ENCODE peak calls at places on chromosome 14, in nine cellular contexts. W is sigmoid colon; H is GM23338; O is psoas muscle; C is GM06990; K is lower leg skin; G is PC-9; L is HFF-Myc; B is CD8-positive, alpha-beta T cell. X is an unnamed sample.

GRCh38 chr14:81311816-81312215 is 88.3 kb downstream of the STON2 start:
- DNase-seq in H (no peak), W (no peak), O (no peak), B (no peak), C (no peak), G (no peak), L (no peak), K (peak), X (peak)

GRCh38 chr14:52801014-52801708 is 9.8 kb upstream of the GNPNAT1 start:
- DNase-seq in C (no peak), B (no peak), G (no peak), L (no peak), W (no peak), H (no peak), K (no peak), O (no peak), X (peak)

GRCh38 chr14:98906123-98906995 is 365.6 kb downstream of the BCL11B start:
- DNase-seq in K (peak), C (no peak), L (no peak), H (no peak), O (peak), B (no peak), W (no peak), G (no peak), X (no peak)

GRCh38 chr14:47438650-47439140 is 236.7 kb downstream of the MDGA2 start:
- DNase-seq in G (no peak), C (no peak), W (no peak), L (no peak), H (peak), O (no peak), B (no peak), K (no peak), X (peak)

GRCh38 chr14:77011226-77011762 is 17.2 kb downstream of the IRF2BPL start:
- DNase-seq in O (no peak), W (no peak), G (no peak), C (no peak), B (no peak), K (no peak), H (no peak), L (no peak), X (no peak)

GRCh38 chr14:51035611-51036192 is 59.2 kb downstream of the TRIM9 start:
- DNase-seq in O (no peak), G (peak), L (no peak), K (no peak), B (no peak), W (no peak), H (no peak), C (no peak), X (no peak)

GRCh38 chr14:83133986-83134664 is 1600.5 kb upstream of the SEL1L start:
- DNase-seq in L (no peak), G (no peak), H (no peak), K (no peak), W (no peak), C (no peak), O (no peak), B (no peak), X (no peak)

GRCh38 chr14:60931206-60931605 is 49.7 kb downstream of the TRMT5 start:
- DNase-seq in G (no peak), K (no peak), B (no peak), H (no peak), C (no peak), L (no peak), O (peak), W (no peak), X (no peak)

GRCh38 chr14:89429206-89430091 is 12.4 kb upstream of the FOXN3 start:
- DNase-seq in C (no peak), G (no peak), L (no peak), B (no peak), H (no peak), K (no peak), W (peak), O (no peak), X (no peak)

GRCh38 chr14:68244272-68244975 is 424.8 kb downstream of the RAD51B start:
- DNase-seq in C (no peak), L (no peak), H (no peak), B (no peak), G (no peak), O (no peak), W (no peak), K (no peak), X (no peak)

GRCh38 chr14:79265366-79265765 is 945.9 kb downstream of the DIO2 start:
- DNase-seq in O (no peak), B (no peak), W (no peak), L (no peak), G (no peak), H (no peak), C (no peak), K (no peak), X (no peak)

GRCh38 chr14:32932921-32933622 is 5.6 kb upstream of the NPAS3 start:
- DNase-seq in W (peak), L (no peak), O (peak), G (no peak), B (no peak), K (no peak), H (peak), C (no peak), X (no peak)

GRCh38 chr14:32933943-32934890 is 4.5 kb upstream of the NPAS3 start:
- DNase-seq in H (peak), W (peak), K (no peak), L (no peak), B (no peak), O (peak), C (no peak), G (no peak), X (peak)

GRCh38 chr14:32932302-32932920 is 6.3 kb upstream of the NPAS3 start:
- DNase-seq in B (no peak), W (no peak), G (no peak), H (peak), C (no peak), K (no peak), L (no peak), O (no peak), X (no peak)

GRCh38 chr14:32934891-32935633 is 3.6 kb upstream of the NPAS3 start:
- DNase-seq in C (no peak), G (no peak), O (no peak), W (peak), B (no peak), L (no peak), H (peak), K (no peak), X (peak)

GRCh38 chr14:32933623-32933942 is 5.1 kb upstream of the NPAS3 start:
- DNase-seq in L (no peak), O (no peak), C (no peak), H (peak), G (no peak), W (no peak), B (no peak), K (no peak), X (peak)
- TF ChIP-seq CTCF in L (peak), O (peak), C (no peak), H (no peak), G (no peak), W (peak), B (no peak), K (no peak), X (peak)

DNA sequence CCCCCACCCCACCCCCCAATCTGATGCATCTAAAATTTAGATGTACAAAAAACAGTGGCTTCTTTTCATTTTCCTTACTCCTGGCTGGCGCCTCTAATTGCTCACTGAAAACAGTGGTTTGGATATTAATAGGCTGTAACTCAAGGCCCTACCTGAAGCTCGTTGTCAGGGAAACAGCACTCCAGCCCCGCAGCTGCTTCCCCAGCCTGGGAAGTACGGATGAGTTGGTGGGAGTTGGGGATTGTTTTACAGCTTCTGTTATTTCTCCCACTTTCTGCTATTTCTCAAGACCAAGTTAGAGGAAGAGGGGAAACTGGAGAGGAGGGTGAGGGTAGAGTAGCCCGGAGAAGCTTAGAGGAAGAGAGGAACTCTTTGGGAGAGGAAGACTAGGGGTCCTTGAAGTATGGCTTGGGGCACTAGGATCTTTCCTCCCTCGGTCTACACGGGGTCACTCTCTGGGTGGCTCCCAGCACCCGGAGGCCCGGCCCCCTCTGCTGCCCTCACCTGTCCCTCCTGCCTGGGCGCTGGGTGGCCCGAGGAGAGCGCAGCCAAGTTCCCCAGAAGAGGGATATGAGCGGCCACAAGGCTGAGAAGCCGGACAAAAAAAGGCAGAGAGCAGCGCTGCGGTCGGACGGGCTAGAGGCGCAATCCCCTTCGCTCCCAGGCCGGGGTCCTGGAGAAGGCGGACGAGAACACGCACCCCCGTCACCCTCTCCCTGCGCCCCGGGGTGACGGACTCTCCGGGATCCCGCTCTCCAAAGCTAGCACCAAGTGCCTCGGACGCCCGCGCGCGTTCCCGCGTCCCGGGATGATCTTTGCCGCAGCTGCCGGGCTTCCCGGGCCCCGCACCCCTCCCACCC is 702 bp downstream of the SPTB start:
- DNase-seq in L (no peak), W (no peak), G (peak), O (peak), C (peak), K (no peak), H (peak), B (no peak), X (no peak)
- H3K4me3 ChIP-seq in L (no peak), W (no peak), G (peak), O (peak), C (peak), K (peak), H (peak), B (peak), X (no peak)

DNA sequence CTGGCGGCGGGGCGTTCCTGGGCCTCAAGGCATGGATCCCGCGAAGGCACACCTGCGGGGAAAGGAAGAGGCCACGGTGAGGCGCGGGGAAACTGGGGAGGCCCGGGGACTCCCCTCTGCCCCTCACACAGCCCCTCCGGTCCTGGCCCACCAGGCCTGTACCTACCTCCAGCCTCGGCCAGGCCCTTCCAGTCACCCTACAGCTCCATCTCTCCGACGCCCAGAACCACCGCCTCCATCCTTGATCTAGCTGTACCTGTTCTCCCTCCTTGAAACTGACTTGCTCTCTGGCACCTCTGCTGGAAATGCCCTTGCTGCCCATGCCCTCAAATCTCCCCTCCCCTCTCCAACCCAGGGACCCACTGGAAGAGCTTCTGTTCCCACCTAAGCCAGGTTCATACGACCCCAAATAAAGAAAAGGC is 1.7 kb downstream of the ANKRD9 start:
- DNase-seq in O (peak), L (no peak), H (peak), W (no peak), K (no peak), G (no peak), C (no peak), B (no peak), X (no peak)
- TF ChIP-seq CTCF in O (no peak), L (no peak), H (peak), W (no peak), K (no peak), G (peak), C (no peak), B (no peak), X (peak)

GRCh38 chr14:95225251-95225887 is 68.0 kb upstream of the DICER1 start:
- DNase-seq in H (no peak), G (no peak), C (no peak), W (peak), L (no peak), B (no peak), K (no peak), O (no peak), X (no peak)
- H3K4me3 ChIP-seq in H (no peak), G (no peak), C (no peak), W (no peak), L (no peak), B (no peak), K (no peak), O (no peak), X (no peak)

GRCh38 chr14:49882826-49883694 is 9.8 kb upstream of the ARF6 start:
- DNase-seq in C (no peak), G (no peak), B (no peak), W (no peak), L (no peak), O (no peak), H (peak), K (no peak), X (peak)
- TF ChIP-seq CTCF in C (no peak), G (no peak), B (no peak), W (no peak), L (no peak), O (no peak), H (no peak), K (no peak), X (no peak)

GRCh38 chr14:22505751-22506710 is 83.0 kb downstream of the DAD1 start:
- DNase-seq in G (no peak), B (no peak), K (no peak), W (no peak), H (no peak), L (no peak), O (no peak), C (peak), X (no peak)
- H3K4me3 ChIP-seq in G (no peak), B (peak), K (no peak), W (no peak), H (no peak), L (no peak), O (no peak), C (peak), X (no peak)

GRCh38 chr14:23723911-23724310 is 87.7 kb downstream of the DHRS2 start:
- DNase-seq in C (no peak), O (no peak), W (no peak), L (no peak), H (no peak), K (no peak), B (no peak), G (no peak), X (no peak)

GRCh38 chr14:23725980-23726746 is 90.0 kb downstream of the DHRS2 start:
- DNase-seq in H (no peak), G (peak), O (no peak), W (no peak), C (no peak), L (no peak), B (no peak), K (no peak), X (no peak)

GRCh38 chr14:23725528-23725927 is 89.4 kb downstream of the DHRS2 start:
- DNase-seq in B (no peak), L (no peak), H (no peak), O (no peak), W (no peak), C (no peak), G (no peak), K (no peak), X (no peak)

GRCh38 chr14:23719225-23719985 is 83.2 kb downstream of the DHRS2 start:
- DNase-seq in H (no peak), C (no peak), W (no peak), L (no peak), O (no peak), B (no peak), G (no peak), K (no peak), X (no peak)

GRCh38 chr14:23722675-23723074 is 86.5 kb downstream of the DHRS2 start:
- DNase-seq in L (no peak), O (no peak), W (no peak), C (no peak), K (no peak), B (no peak), H (no peak), G (no peak), X (no peak)
- TF ChIP-seq CTCF in L (no peak), O (no peak), W (no peak), C (no peak), K (no peak), B (no peak), H (no peak), G (no peak), X (no peak)

DNA sequence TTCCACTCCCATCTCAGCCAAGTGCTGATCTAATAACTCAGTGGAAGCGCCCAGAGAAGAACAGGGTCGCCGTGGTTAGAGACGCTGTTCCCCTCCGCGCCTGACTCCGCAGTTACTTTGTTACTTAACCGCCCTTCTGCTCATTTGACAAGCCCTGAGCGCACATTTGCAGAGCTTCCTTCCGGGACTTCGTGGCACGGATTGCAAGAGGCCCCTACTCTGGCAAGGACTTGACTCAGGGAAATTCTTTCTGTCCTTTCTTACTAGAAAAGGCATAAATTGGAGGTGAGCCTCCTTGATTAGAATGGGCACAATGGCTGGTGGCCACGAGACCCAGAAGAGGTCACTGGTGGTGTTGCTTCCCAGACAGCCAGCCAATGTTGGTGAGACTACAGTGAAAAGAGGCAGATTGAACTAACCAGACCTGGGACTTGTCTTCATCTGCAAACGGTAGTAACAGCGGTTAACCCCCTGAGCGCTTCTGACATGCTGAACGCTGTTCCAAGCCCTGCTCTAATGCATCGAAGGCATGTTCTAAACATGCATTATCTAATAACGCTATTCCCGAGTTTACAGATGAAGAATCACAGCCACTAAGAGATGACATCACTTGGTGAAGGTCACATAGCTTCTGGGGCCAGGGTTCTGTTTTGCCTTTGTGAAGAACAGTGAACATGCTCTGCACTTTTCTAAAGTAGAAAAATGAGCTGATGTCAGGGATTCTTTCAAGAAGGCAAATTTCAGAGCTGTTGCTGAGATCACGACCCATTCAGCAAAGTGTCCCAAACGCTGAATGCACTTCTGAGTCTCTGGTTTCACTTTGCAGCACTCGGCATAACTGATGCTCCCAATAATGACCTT is 55.8 kb downstream of the FOS start:
- DNase-seq in L (no peak), W (peak), B (peak), O (peak), H (no peak), K (peak), C (peak), G (no peak), X (peak)
- H3K4me3 ChIP-seq in L (no peak), W (no peak), B (peak), O (no peak), H (no peak), K (no peak), C (peak), G (no peak), X (no peak)

GRCh38 chr14:20350280-20350679 is 6.8 kb downstream of the PARP2 start:
- DNase-seq in H (no peak), O (no peak), B (no peak), C (no peak), L (no peak), W (no peak), K (no peak), G (no peak), X (no peak)

GRCh38 chr14:20347747-20348146 is 4.3 kb downstream of the PARP2 start:
- DNase-seq in K (no peak), H (no peak), O (no peak), W (no peak), B (no peak), G (no peak), C (no peak), L (no peak), X (no peak)

GRCh38 chr14:20346713-20347112 is 3.3 kb downstream of the PARP2 start:
- DNase-seq in K (no peak), B (no peak), O (no peak), W (no peak), L (no peak), G (no peak), C (no peak), H (no peak), X (no peak)

GRCh38 chr14:20345366-20345765 is 1.9 kb downstream of the PARP2 start:
- DNase-seq in O (no peak), L (no peak), K (no peak), B (no peak), G (no peak), C (no peak), H (no peak), W (no peak), X (no peak)

DNA sequence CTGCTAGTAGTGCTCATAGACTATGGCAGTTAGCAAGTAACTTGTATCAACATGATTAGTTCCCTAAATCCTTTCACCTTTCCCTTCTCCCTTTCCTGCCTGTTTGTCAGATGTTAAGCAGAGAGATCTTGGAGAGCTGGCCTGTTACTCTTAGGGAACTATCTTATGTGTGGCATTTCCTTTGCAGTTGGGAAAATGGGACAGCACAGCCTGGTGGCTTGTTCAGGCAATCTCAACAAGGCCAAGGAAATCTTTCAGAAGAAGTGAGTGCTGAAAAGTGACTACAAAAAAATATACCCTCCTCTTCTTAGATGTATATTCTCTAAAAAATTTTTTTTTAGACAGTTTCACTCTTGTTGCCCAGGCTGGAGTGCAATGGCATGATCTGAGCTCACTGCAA is 7.4 kb downstream of the PARP2 start:
- DNase-seq in O (no peak), W (no peak), K (no peak), H (no peak), G (no peak), C (no peak), B (no peak), L (no peak), X (peak)
- TF ChIP-seq CTCF in O (no peak), W (no peak), K (no peak), H (peak), G (no peak), C (no peak), B (no peak), L (peak), X (peak)

GRCh38 chr14:71554323-71554722 is 377.9 kb upstream of the RGS6 start:
- DNase-seq in B (no peak), O (no peak), L (no peak), H (no peak), W (no peak), G (no peak), C (peak), K (no peak), X (peak)
- H3K4me3 ChIP-seq in B (no peak), O (no peak), L (no peak), H (no peak), W (no peak), G (no peak), C (no peak), K (no peak), X (no peak)

X was measured in choroid plexus epithelial cell.